ENCODE peak calls at places on chromosomes 7 and 10, in six cellular contexts. U is cardiac muscle cell, N is hepatocyte, V is heart right ventricle, Q is H9, G is fibroblast of lung. E is an unnamed sample. For H3K27me3, the result is how much of the 10 kb centered on the place peaks cover.

GRCh38 chr10:62234284-62234605 is 34.4 kb downstream of the RTKN2 start:
- DNase-seq in V (no peak), Q (no peak), G (no peak), U (no peak), N (no peak), E (no peak)

GRCh38 chr7:139619367-139619657 is 95.8 kb downstream of the CLEC2L start:
- DNase-seq in V (no peak), Q (no peak), U (no peak), G (peak), N (no peak), E (no peak)

GRCh38 chr7:158646766-158647474 is 57.7 kb downstream of the NCAPG2 start:
- DNase-seq in G (no peak), Q (peak), U (no peak), N (no peak), V (no peak), E (peak)

GRCh38 chr7:101659706-101660105 is 30.6 kb upstream of the MYL10 start:
- DNase-seq in U (no peak), V (no peak), G (peak), Q (no peak), N (no peak), E (no peak)

GRCh38 chr10:93745411-93746065 is 12.2 kb upstream of the LGI1 start:
- DNase-seq in U (peak), G (peak), N (no peak), Q (peak), V (no peak), E (peak)

GRCh38 chr10:133225707-133226191 is 4.3 kb upstream of the UTF1 start:
- DNase-seq in G (peak), U (no peak), N (no peak), Q (no peak), V (no peak), E (no peak)

GRCh38 chr10:110634527-110635209 is 9.5 kb upstream of the RBM20 start:
- DNase-seq in Q (no peak), N (no peak), V (peak), G (no peak), U (no peak), E (no peak)

GRCh38 chr10:17232276-17232987 is 4.4 kb downstream of the VIM start:
- DNase-seq in U (no peak), N (no peak), G (no peak), V (no peak), Q (no peak), E (no peak)

GRCh38 chr7:102431617-102432298 is 1.6 kb upstream of the ORAI2 start:
- DNase-seq in G (no peak), U (peak), V (no peak), N (peak), Q (peak), E (peak)

GRCh38 chr10:43674546-43675205 is 26.0 kb upstream of the ZNF32 start:
- DNase-seq in Q (no peak), U (no peak), V (no peak), N (no peak), G (no peak), E (no peak)

GRCh38 chr10:35379226-35380137 is 43.2 kb downstream of the CCNY start:
- DNase-seq in N (peak), V (peak), G (peak), U (no peak), Q (no peak), E (peak)

GRCh38 chr10:97335188-97335619 is 675 bp upstream of the FRAT2 start:
- DNase-seq in V (no peak), U (no peak), G (no peak), N (no peak), Q (peak), E (peak)

DNA sequence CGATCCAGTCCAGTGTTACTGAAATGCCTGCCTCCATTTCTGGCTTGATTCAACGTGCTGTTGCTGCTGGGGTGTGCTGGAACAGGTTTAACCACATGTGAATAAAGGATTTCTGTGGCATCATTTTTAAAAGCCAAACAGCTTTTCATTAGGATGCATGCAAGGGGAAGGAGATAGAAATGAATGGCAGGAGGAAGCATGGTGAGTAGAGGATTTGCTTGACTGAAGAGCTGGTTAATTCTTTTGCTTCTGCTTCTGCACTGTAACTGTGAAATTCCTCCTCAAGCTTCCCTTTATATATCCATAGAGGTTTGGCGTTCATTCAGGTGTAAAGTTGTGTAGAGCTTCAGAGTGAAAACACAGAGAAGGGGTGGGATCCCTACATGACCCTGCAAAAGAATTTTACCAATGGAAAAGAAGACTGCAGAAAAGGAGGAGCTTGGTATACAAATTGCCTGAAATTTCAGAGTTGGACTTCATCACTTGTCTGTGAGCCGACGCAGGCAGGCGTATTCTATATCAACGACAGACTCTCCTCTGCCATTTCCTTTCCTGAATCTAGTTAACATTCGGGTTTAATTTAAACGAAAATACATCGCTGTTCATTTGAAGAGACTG is at the start of gene SOSTDC1:
- DNase-seq in V (no peak), Q (no peak), G (peak), N (peak), U (peak), E (peak)
- TF ChIP-seq CTCF in V (no peak), Q (no peak), G (no peak), N (no peak), U (no peak), E (no peak)

GRCh38 chr10:64070241-64070640 is 549.0 kb downstream of the REEP3 start:
- DNase-seq in Q (no peak), V (no peak), G (no peak), U (no peak), N (no peak), E (no peak)
- H3K27ac ChIP-seq in Q (no peak), V (no peak), G (no peak), U (no peak), N (no peak), E (no peak)

GRCh38 chr10:76009531-76009930 is 578.1 kb downstream of the LRMDA start:
- DNase-seq in U (no peak), N (no peak), V (no peak), Q (no peak), G (no peak), E (no peak)
- H3K27me3 ChIP-seq in U (under half), N (under half), V (under half), Q (under half), G (under half), E (under half)

GRCh38 chr10:101442456-101442800 is 88.5 kb downstream of the BTRC start:
- DNase-seq in U (no peak), V (no peak), G (no peak), Q (no peak), N (no peak), E (no peak)
- TF ChIP-seq CTCF in U (no peak), V (no peak), G (no peak), Q (no peak), N (no peak), E (no peak)

GRCh38 chr10:3708830-3709229 is 76.2 kb downstream of the KLF6 start:
- DNase-seq in G (peak), N (no peak), U (no peak), Q (no peak), V (no peak), E (no peak)
- H3K27ac ChIP-seq in G (no peak), N (no peak), U (no peak), Q (no peak), V (no peak), E (no peak)

GRCh38 chr10:129961274-129961839 is 2.7 kb downstream of the EBF3 start:
- DNase-seq in U (no peak), G (no peak), Q (no peak), V (no peak), N (no peak), E (peak)

GRCh38 chr10:129962092-129962494 is 2.0 kb downstream of the EBF3 start:
- DNase-seq in U (peak), V (no peak), G (no peak), Q (no peak), N (no peak), E (peak)

GRCh38 chr10:129958686-129959543 is 5.2 kb downstream of the EBF3 start:
- DNase-seq in N (no peak), V (no peak), G (no peak), U (peak), Q (peak), E (peak)

GRCh38 chr10:129959544-129960492 is 4.3 kb downstream of the EBF3 start:
- DNase-seq in U (peak), V (no peak), G (no peak), Q (no peak), N (no peak), E (peak)

DNA sequence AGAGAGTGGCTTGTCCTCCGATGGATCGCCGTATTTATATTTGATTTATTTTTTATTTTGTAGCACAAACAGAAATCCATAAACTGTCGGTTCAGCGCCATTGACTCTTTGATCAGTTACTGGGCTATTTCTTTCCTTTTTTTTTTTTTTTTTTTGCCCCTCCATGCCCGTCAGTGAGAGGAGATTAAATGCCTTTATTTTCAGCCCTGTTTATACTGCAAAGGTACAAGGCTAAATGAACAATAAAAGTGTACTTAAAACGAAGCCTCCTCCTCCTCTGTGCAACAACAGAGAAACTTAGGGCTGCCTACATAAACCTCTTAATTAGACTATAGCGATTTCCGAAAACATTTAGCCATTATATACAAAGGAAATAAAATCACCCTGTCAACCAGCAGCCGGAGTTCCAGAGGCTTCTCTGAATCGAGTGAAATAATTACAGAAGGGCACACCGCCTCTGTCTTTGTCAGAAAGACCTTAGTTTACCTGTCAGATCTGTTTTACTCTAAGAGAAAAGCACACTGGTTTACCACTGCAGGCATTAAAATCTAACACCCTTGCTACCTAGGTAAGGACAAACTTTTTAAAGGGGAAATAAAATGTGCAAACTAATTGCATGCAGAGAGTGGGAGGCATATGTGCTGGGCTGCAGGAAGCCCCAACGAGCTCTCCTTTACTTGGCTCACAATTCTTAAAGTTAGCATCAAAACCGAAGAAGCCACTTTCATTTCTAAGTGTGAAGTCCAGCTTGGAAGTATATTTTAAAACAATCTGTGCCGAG is 3.4 kb downstream of the EBF3 start:
- DNase-seq in U (peak), G (no peak), Q (no peak), V (no peak), N (no peak), E (peak)
- H3K27me3 ChIP-seq in U (half or more), G (half or more), Q (half or more), V (half or more), N (half or more), E (half or more)

DNA sequence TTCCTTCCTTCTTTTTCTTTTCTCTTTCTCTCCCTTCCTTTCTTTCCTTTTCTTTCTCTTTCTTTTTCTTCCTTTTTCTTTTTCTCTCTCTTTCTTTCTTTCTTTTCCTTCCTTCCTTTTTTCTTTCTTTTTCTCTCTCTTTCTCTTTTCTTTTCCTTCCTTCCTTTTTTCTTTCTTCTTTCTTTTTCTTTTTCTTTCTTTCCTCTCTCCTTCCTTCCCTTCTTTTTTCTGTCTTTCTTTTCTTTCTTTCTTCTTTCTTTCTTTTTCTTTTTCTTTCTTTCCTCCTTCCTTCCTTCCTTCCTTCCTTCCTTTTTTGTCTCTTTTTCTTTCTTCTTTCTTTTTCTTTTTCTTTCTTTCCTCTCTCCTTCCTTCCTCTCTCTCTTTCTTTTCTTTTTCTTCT is 136.8 kb downstream of the PTN start:
- DNase-seq in Q (no peak), N (no peak), G (no peak), U (no peak), V (no peak), E (no peak)
- TF ChIP-seq CTCF in Q (no peak), N (no peak), G (no peak), U (no peak), V (no peak), E (no peak)

GRCh38 chr7:55427279-55427788 is 62.2 kb downstream of the LANCL2 start:
- DNase-seq in U (no peak), Q (no peak), G (peak), V (no peak), N (no peak), E (no peak)
- H3K27ac ChIP-seq in U (no peak), Q (no peak), G (no peak), V (no peak), N (no peak), E (no peak)